ENCODE peak calls at places on chromosomes 5 and 9, in seven cellular contexts. F, O, T, U, K, M and V are unnamed samples.

GRCh38 chr5:36496471-36496870 is 109.9 kb upstream of the SLC1A3 start:
- DNase-seq in F (no peak), O (no peak), M (no peak), T (no peak), K (no peak), U (no peak), V (no peak)

GRCh38 chr5:135042595-135042994 is 8.6 kb upstream of the PITX1 start:
- DNase-seq in U (no peak), F (no peak), M (no peak), K (no peak), O (no peak), T (no peak), V (no peak)

GRCh38 chr9:134061019-134061687 is 6.7 kb downstream of the BRD3 start:
- DNase-seq in K (no peak), F (no peak), O (no peak), U (no peak), T (no peak), M (no peak), V (no peak)

GRCh38 chr9:19231126-19232035 is 888 bp downstream of the DENND4C start:
- DNase-seq in T (no peak), O (no peak), K (no peak), U (no peak), F (peak; percentile 43), M (peak; percentile 12), V (peak; percentile 62)

GRCh38 chr5:141807732-141808131 is 70.5 kb downstream of the PCDH1 start:
- DNase-seq in T (no peak), M (no peak), F (no peak), U (no peak), K (no peak), O (no peak), V (no peak)

GRCh38 chr9:91856419-91856818 is 93.6 kb downstream of the ROR2 start:
- DNase-seq in K (no peak), T (no peak), U (no peak), M (no peak), O (no peak), F (no peak), V (peak; percentile 8)

GRCh38 chr5:143820451-143820850 is 8.5 kb downstream of the HMHB1 start:
- DNase-seq in M (no peak), K (no peak), O (no peak), T (no peak), F (no peak), U (no peak), V (no peak)

GRCh38 chr9:76592105-76593010 is 133.4 kb downstream of the GCNT1 start:
- DNase-seq in F (peak; percentile 57), O (no peak), K (no peak), T (no peak), M (no peak), U (no peak), V (peak; percentile 82)

GRCh38 chr5:9348296-9348996 is 197.4 kb downstream of the SEMA5A start:
- DNase-seq in K (no peak), U (no peak), O (no peak), F (peak; percentile 99), M (no peak), T (no peak), V (peak; percentile 96)

GRCh38 chr5:145697251-145698016 is 137.7 kb downstream of the PRELID2 start:
- DNase-seq in F (peak; percentile 51), U (no peak), K (no peak), M (no peak), T (no peak), O (no peak), V (peak; percentile 47)

GRCh38 chr5:58925627-58926545 is 343.0 kb downstream of the RAB3C start:
- DNase-seq in O (no peak), M (no peak), U (no peak), F (no peak), K (no peak), T (no peak), V (peak; percentile 18)

GRCh38 chr5:38598994-38599611 is 42.7 kb upstream of the LIFR start:
- DNase-seq in T (no peak), U (no peak), O (no peak), F (peak; percentile 84), K (no peak), M (no peak), V (peak; percentile 88)

GRCh38 chr5:115209279-115209678 is 39.6 kb upstream of the TRIM36 start:
- DNase-seq in M (no peak), K (no peak), F (no peak), U (no peak), T (no peak), O (no peak), V (no peak)

GRCh38 chr9:78127271-78128225 is 95.9 kb upstream of the GNAQ start:
- DNase-seq in K (no peak), M (peak; percentile 75), F (no peak), T (no peak), U (no peak), O (no peak), V (no peak)

GRCh38 chr5:74205745-74206570 is 434.6 kb downstream of the ENC1 start:
- DNase-seq in T (no peak), M (no peak), O (no peak), K (no peak), U (no peak), F (peak; percentile 8), V (peak; percentile 74)

GRCh38 chr5:161414896-161415295 is 131.6 kb downstream of the GABRB2 start:
- DNase-seq in M (no peak), U (no peak), F (no peak), K (no peak), T (no peak), O (no peak), V (no peak)

GRCh38 chr5:14066326-14066725 is 76.8 kb upstream of the TRIO start:
- DNase-seq in U (no peak), T (no peak), M (no peak), F (no peak), O (no peak), K (no peak), V (no peak)

GRCh38 chr9:2697492-2697891 is 19.8 kb upstream of the KCNV2 start:
- DNase-seq in T (no peak), U (no peak), F (no peak), K (no peak), O (no peak), M (no peak), V (no peak)

GRCh38 chr9:124346347-124347163 is 68.7 kb downstream of the PSMB7 start:
- DNase-seq in K (no peak), T (no peak), U (no peak), O (no peak), M (no peak), F (no peak), V (no peak)

GRCh38 chr5:57779383-57780223 is 297.0 kb upstream of the ACTBL2 start:
- DNase-seq in K (no peak), M (peak; percentile 10), T (no peak), O (peak; percentile 51), U (no peak), F (peak; percentile 78), V (peak; percentile 90)

GRCh38 chr5:68331202-68332108 is 115.9 kb downstream of the PIK3R1 start:
- DNase-seq in U (no peak), O (no peak), T (no peak), M (no peak), K (no peak), F (peak; percentile 63), V (peak; percentile 78)

GRCh38 chr5:174180639-174181038 is 135.1 kb downstream of the NSG2 start:
- DNase-seq in K (no peak), U (no peak), T (no peak), F (no peak), O (no peak), M (no peak), V (no peak)

GRCh38 chr9:77514886-77515711 is 133.0 kb downstream of the GNA14 start:
- DNase-seq in U (no peak), T (no peak), M (peak; percentile 18), F (peak; percentile 91), K (no peak), O (no peak), V (peak; percentile 90)

GRCh38 chr5:175328176-175328575 is 115.8 kb downstream of the DRD1 start:
- DNase-seq in T (no peak), O (no peak), M (no peak), U (no peak), F (no peak), K (no peak), V (no peak)

GRCh38 chr5:124744170-124744911 is 2.1 kb downstream of the ZNF608 start:
- DNase-seq in O (no peak), T (no peak), U (no peak), F (no peak), K (no peak), M (peak; percentile 80), V (peak; percentile 71)